ENCODE peak calls at places on chromosome 10, in five cellular contexts. J is fibroblast of pulmonary artery, G is GM12865, C is fibroblast of the aortic adventitia, P is testis. N is an unnamed sample.
A peak's percentile ranks its signal among the peaks of the same experiment; 100 is the strongest.

GRCh38 chr10:43320226-43320625 is 51.2 kb upstream of the FXYD4 start:
- DNase-seq in C (no peak), G (no peak), J (no peak), P (no peak), N (no peak)

GRCh38 chr10:127046975-127047877 is 142.0 kb downstream of the DOCK1 start:
- DNase-seq in J (peak; percentile 23), G (no peak), C (peak; percentile 18), P (peak; percentile 4), N (peak; percentile 59)

GRCh38 chr10:23412223-23412622 is 26.7 kb upstream of the OTUD1 start:
- DNase-seq in G (peak; percentile 18), J (peak; percentile 61), C (peak; percentile 54), P (no peak), N (peak; percentile 58)

GRCh38 chr10:52249850-52250395 is 64.2 kb upstream of the DKK1 start:
- DNase-seq in P (no peak), J (no peak), C (no peak), G (no peak), N (no peak)

GRCh38 chr10:94591461-94592205 is 46.0 kb downstream of the HELLS start:
- DNase-seq in G (peak; percentile 52), J (no peak), C (no peak), P (no peak), N (no peak)

GRCh38 chr10:91856637-91857036 is 52.6 kb downstream of the FGFBP3 start:
- DNase-seq in G (peak; percentile 17), J (peak; percentile 44), C (peak; percentile 18), P (no peak), N (peak; percentile 33)

GRCh38 chr10:10811562-10811961 is 206.1 kb upstream of the CELF2 start:
- DNase-seq in G (no peak), P (no peak), J (no peak), C (peak; percentile 35), N (no peak)

GRCh38 chr10:69883256-69883655 is 81.5 kb downstream of the COL13A1 start:
- DNase-seq in G (peak; percentile 15), J (no peak), P (no peak), C (no peak), N (no peak)

GRCh38 chr10:58963723-58964124 is 212.7 kb upstream of the PHYHIPL start:
- DNase-seq in G (no peak), P (no peak), J (no peak), C (no peak), N (no peak)

GRCh38 chr10:78742730-78743615 is 325.8 kb upstream of the ZMIZ1 start:
- DNase-seq in P (no peak), C (no peak), J (no peak), G (no peak), N (no peak)

GRCh38 chr10:99292159-99292558 is 37.0 kb upstream of the CNNM1 start:
- DNase-seq in P (no peak), C (no peak), J (peak; percentile 8), G (no peak), N (peak; percentile 12)

GRCh38 chr10:75845538-75845937 is 414.1 kb downstream of the LRMDA start:
- DNase-seq in P (no peak), J (no peak), C (no peak), G (no peak), N (no peak)

GRCh38 chr10:25851548-25851947 is 82.5 kb upstream of the MYO3A start:
- DNase-seq in J (no peak), G (no peak), C (no peak), P (no peak), N (no peak)

GRCh38 chr10:46557319-46558140 is 1.1 kb upstream of the GPRIN2 start:
- DNase-seq in C (no peak), J (no peak), P (peak; percentile 19), G (no peak), N (no peak)

GRCh38 chr10:12842310-12842709 is 159.2 kb downstream of the CCDC3 start:
- DNase-seq in C (no peak), P (no peak), J (no peak), G (no peak), N (no peak)

GRCh38 chr10:45547207-45547606 is 125.4 kb downstream of the ZFAND4 start:
- DNase-seq in P (no peak), G (no peak), J (no peak), C (no peak), N (no peak)

GRCh38 chr10:48670978-48671913 is 13.4 kb upstream of the WDFY4 start:
- DNase-seq in P (no peak), G (peak; percentile 94), J (no peak), C (no peak), N (no peak)

GRCh38 chr10:133565441-133566294 is at the start of gene SYCE1:
- DNase-seq in J (no peak), G (no peak), P (peak; percentile 86), C (no peak), N (no peak)

GRCh38 chr10:133299224-133299623 is 9.4 kb downstream of the TUBGCP2 start:
- DNase-seq in J (no peak), P (no peak), C (no peak), G (no peak), N (no peak)

GRCh38 chr10:86979296-86979818 is 11.1 kb downstream of the ADIRF start:
- DNase-seq in J (no peak), P (no peak), C (no peak), G (no peak), N (peak; percentile 36)

GRCh38 chr10:28480566-28480965 is 52.4 kb upstream of the WAC start:
- DNase-seq in G (no peak), C (no peak), J (no peak), P (no peak), N (no peak)

GRCh38 chr10:24428410-24428782 is 219.5 kb downstream of the KIAA1217 start:
- DNase-seq in C (peak; percentile 70), P (no peak), J (peak; percentile 60), G (no peak), N (peak; percentile 31)

GRCh38 chr10:42783181-42783549 is 570 bp downstream of the BMS1 start:
- DNase-seq in J (peak; percentile 77), G (peak; percentile 6), C (peak; percentile 51), P (peak; percentile 64), N (peak; percentile 76)

GRCh38 chr10:94123253-94123995 is 129.7 kb downstream of the PLCE1 start:
- DNase-seq in P (no peak), G (no peak), C (peak; percentile 87), J (peak; percentile 79), N (peak; percentile 82)

GRCh38 chr10:49303711-49304110 is 4.7 kb downstream of the C10orf71 start:
- DNase-seq in G (no peak), J (no peak), P (no peak), C (no peak), N (no peak)

DNA sequence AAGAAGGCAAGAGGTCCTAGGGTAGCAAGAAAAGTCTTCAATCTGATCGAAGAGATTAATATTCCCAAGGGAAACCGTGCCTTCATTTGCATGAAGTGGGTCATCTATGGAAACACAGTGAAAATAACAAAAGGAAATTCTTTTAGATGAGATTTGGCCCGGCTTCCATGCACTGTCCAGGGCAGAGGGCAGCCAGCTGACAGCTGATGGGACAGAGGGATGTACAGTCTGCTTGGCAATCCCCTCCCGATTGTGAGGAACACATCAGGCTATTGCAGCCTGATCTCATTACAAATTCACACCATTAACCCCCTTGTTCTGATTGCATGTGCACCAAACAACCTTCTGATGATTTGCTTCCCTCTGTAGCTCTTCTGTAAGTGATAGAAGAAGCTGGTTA is 105.3 kb downstream of the FRMD4A start:
- DNase-seq in G (no peak), P (no peak), J (no peak), C (no peak), N (no peak)
- TF ChIP-seq CTCF in G (no peak), P (no peak), J (no peak), C (no peak), N (no peak)

GRCh38 chr10:14200645-14201534 is 129.8 kb downstream of the FRMD4A start:
- DNase-seq in C (no peak), P (peak; percentile 56), J (no peak), G (peak; percentile 5), N (no peak)
- TF ChIP-seq CTCF in C (peak; percentile 36), P (no peak), J (peak; percentile 32), G (peak; percentile 39), N (peak; percentile 40)

DNA sequence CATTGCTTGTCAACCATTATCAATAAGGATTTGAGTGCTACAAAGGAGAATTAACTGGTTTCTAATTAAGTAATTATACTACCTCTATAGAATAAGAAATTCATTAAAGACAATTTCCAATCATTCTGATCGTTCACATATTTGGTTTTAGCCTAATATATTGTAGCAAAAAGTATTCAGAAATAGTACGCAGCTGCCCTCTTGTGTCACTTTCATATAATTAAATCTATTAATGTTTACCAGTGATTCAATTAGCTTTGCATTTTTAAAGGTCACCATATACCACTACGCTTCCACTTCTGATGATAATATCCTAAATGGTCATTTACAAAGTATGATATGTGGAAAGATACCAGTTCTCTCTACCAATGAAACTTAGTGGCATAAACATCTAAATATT is 128.3 kb downstream of the NEBL start:
- DNase-seq in C (peak; percentile 11), J (peak; percentile 33), P (no peak), G (no peak), N (peak; percentile 43)
- TF ChIP-seq CTCF in C (no peak), J (no peak), P (peak; percentile 3), G (no peak), N (peak; percentile 21)

DNA sequence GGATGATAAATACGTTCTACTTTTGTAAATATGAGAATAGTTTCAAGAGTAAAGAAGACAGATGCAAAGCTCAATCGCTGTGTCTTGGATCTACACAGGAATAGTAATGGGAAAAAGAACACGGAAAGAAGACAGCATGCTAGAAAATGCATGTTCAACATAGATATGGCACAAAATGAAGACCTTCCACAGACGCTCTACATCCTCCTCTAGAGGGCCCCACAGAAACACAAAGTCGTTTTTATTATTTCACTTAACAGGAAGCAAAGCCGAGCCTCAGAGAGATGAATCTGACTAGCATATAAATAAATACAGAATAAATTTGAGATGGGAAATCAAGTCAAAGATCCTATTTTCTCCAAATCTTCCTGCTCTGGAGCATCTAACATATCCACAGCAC is 292.6 kb downstream of the PARD3 start:
- DNase-seq in J (peak; percentile 58), C (peak; percentile 43), P (no peak), G (peak; percentile 63), N (peak; percentile 71)
- TF ChIP-seq CTCF in J (peak; percentile 51), C (peak; percentile 47), P (no peak), G (peak; percentile 64), N (peak; percentile 67)